ENCODE peak calls at places on chromosomes 5 and 9, in eight cellular contexts. L is tibial nerve, I is pancreas, R is dorsolateral prefrontal cortex, N is endodermal cell, F is DND-41, K is spleen, Z is HCT116. T is an unnamed sample.
A peak's percentile ranks its signal among the peaks of the same experiment; 100 is the strongest.

GRCh38 chr5:56212127-56212879 is 20.8 kb downstream of the ANKRD55 start:
- DNase-seq in L (no peak), I (no peak), R (no peak), N (no peak), F (no peak), K (no peak), Z (no peak), T (no peak)

GRCh38 chr9:136385015-136385414 is 11.5 kb upstream of the CARD9 start:
- DNase-seq in L (no peak), I (no peak), R (no peak), N (no peak), F (peak; percentile 56), K (no peak), Z (no peak), T (no peak)

GRCh38 chr5:95369796-95370195 is 21.4 kb upstream of the FAM81B start:
- DNase-seq in L (no peak), I (no peak), R (no peak), N (no peak), F (no peak), K (no peak), Z (no peak), T (no peak)

GRCh38 chr5:150186137-150186536 is 3.7 kb upstream of the SLC6A7 start:
- DNase-seq in L (no peak), I (no peak), R (no peak), N (peak; percentile 85), F (no peak), K (no peak), Z (no peak), T (no peak)

GRCh38 chr9:12854218-12854617 is 79.4 kb downstream of the LURAP1L start:
- DNase-seq in L (no peak), I (no peak), R (no peak), N (no peak), F (no peak), K (no peak), Z (no peak), T (no peak)

GRCh38 chr5:12883395-12883794 is 979.1 kb upstream of the CTNND2 start:
- DNase-seq in L (no peak), I (no peak), R (no peak), N (peak; percentile 63), F (no peak), K (no peak), Z (no peak), T (no peak)

GRCh38 chr5:141051526-141051876 is 327 bp downstream of the PCDHB1 start:
- DNase-seq in L (no peak), I (no peak), R (no peak), N (peak; percentile 75), F (no peak), K (no peak), Z (no peak), T (no peak)

GRCh38 chr5:83720805-83721431 is at the start of gene HAPLN1:
- DNase-seq in L (no peak), I (no peak), R (no peak), N (peak; percentile 76), F (no peak), K (no peak), Z (no peak), T (no peak)

GRCh38 chr5:35736280-35736679 is 118.6 kb downstream of the SPEF2 start:
- DNase-seq in L (no peak), I (no peak), R (no peak), N (no peak), F (no peak), K (no peak), Z (no peak), T (no peak)

GRCh38 chr5:151569132-151570046 is 21.7 kb downstream of the FAT2 start:
- DNase-seq in L (no peak), I (no peak), R (no peak), N (peak; percentile 30), F (no peak), K (no peak), Z (no peak), T (no peak)

DNA sequence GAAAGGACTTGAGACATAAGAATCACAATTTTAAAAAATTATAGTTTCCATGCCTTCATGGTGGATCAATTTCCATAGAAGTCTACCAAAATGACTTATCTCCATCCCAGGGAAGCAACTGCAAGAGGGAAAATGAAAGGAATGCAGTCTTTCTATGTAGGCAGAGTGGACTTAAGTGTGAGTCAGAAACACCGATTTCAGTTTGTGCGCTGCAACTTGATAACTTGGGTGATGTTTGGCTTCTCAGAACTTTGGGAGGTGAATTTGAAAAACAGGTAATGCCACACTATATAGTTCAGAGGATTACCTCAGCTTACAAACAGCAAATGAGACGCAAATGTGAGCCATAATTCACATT is 708 bp upstream of the CSNK1G3 start:
- DNase-seq in L (no peak), I (no peak), R (no peak), N (no peak), F (no peak), K (no peak), Z (no peak), T (no peak)
- H3K4me3 ChIP-seq in L (peak overlapping the region; percentile 93), I (peak overlapping the region; percentile 87), R (peak overlapping the region; percentile 78), N (peak overlapping the region; percentile 82), F (no peak overlapping the region), K (peak overlapping the region; percentile 87), Z (peak overlapping the region; percentile 86), T (peak overlapping the region; percentile 85)

DNA sequence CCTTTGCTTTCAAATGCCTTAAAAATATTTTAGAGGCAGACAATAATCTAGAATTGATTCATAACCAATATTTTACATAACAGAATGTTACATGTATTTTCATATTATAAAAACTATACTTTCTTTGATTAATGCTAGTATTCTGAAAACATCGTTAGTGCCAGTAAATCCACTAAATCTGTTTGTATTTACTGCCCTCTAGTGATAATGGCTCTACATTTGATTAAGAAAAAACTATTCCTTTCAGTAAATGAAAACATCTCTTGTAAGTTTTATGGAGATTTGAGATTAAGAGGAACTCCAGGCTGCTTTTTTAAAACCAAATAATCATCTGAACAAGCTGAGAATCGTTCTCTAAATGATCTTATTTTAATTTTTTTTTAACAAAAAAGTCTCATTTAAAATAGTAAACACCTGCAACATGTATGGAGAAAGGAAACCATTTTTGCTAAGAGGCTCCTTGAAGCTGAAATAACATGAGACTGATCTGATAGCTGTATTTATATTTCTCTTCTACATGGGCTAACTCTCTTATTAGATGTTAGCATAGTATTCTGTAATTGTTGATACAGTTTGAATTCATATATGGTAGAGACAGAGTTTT is 424.7 kb downstream of the RAB3C start:
- DNase-seq in L (no peak), I (no peak), R (no peak), N (no peak), F (no peak), K (no peak), Z (peak; percentile 10), T (no peak)
- TF ChIP-seq CTCF in L (peak; percentile 33), I (no peak), R (peak; percentile 61), N (peak; percentile 84), F (peak; percentile 51), K (peak; percentile 46), Z (peak; percentile 32), T (no peak)

GRCh38 chr9:34587271-34587670 is 2.3 kb downstream of the CNTFR start:
- DNase-seq in L (no peak), I (no peak), R (no peak), N (no peak), F (no peak), K (no peak), Z (no peak), T (no peak)
- H3K4me3 ChIP-seq in L (no peak overlapping the region), I (no peak overlapping the region), R (no peak overlapping the region), N (no peak overlapping the region), F (no peak overlapping the region), K (no peak overlapping the region), Z (no peak overlapping the region), T (no peak overlapping the region)

DNA sequence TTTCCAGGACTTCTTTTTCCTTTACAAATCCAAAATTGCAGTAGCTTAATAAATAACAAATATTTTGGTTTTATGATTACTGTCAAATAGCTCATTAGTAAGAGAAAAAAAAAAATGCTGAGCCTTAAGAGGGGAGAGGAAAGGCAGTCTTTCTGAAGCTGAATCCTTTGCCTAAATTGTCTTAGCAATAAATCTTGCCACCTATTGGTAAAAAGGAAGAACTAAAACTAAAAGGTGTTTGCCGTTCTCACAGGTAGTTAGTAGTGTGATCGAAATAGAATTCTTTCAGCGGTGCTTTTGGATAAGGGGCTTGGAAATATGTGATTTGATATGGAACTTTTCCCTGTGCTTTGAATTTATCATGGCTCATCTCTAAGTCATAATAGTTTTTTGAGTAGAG is 31.2 kb downstream of the PIK3R1 start:
- DNase-seq in L (no peak), I (no peak), R (no peak), N (no peak), F (no peak), K (no peak), Z (no peak), T (no peak)
- TF ChIP-seq CTCF in L (no peak), I (no peak), R (peak; percentile 7), N (peak; percentile 67), F (peak; percentile 43), K (no peak), Z (peak; percentile 6), T (no peak)

DNA sequence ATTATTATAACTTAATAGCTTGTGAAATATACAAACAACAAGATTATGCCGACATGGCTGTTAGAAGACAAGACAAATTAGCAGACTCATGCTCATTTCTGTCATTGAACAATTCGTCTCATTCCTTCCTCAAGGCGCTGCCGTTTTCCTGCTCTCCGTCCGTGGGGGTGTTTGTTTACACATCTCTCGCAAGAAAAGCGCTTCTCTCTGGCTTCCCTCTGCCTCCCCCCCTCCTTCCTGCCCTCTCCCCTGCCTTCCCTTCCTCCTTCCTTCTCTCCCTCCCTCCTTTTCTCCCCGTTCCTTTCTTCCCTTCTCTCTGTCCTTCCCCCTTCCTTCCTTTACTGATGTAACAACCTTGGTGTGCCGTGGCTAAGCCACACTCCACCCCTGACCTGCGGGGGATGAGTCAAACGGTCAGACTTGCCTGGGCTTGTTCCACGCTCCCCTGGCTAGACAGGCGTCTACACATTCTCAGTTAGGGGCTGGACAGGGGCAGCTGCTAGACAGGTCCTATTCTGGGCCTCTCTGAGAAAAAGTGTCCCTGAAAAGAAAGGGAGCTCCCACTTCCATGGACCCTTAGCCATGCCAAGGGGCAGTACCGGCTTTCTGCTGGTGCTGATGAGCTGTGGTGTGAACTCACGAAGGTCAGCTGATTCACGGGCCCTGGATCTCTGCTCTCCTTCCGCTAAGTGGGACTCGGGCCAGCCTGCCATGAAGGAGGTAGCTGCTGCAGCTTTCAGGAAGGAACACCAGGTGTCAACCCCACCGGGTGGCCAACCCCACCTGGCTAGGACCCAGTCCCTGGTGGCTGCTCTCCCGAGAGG is 32.0 kb upstream of the SPTLC1 start:
- DNase-seq in L (no peak), I (no peak), R (no peak), N (peak; percentile 74), F (no peak), K (no peak), Z (peak; percentile 54), T (peak; percentile 47)
- H3K4me3 ChIP-seq in L (peak overlapping the region; percentile 0), I (no peak overlapping the region), R (no peak overlapping the region), N (no peak overlapping the region), F (no peak overlapping the region), K (peak overlapping the region; percentile 4), Z (peak overlapping the region; percentile 53), T (no peak overlapping the region)

DNA sequence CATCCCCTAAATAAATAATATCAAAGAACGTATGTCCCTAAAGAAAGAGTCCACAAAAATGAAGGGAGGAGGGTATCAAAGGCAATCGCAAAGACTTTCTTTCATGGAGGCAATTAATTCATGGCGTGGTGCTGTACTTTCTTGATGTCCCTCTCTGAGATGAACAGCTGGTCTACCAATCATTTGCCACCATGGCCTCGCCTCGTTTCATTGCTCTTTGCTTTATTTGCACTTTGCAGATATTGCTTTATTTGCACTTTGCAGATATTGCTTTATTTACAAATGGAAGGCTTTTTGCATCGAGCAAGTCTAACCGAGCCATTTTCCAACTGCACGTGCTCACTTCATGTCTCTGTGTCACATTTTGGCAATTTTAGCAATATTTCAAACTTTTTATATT is 104.0 kb upstream of the PTCH1 start:
- DNase-seq in L (no peak), I (no peak), R (no peak), N (no peak), F (no peak), K (no peak), Z (no peak), T (no peak)
- TF ChIP-seq CTCF in L (no peak), I (no peak), R (no peak), N (no peak), F (no peak), K (no peak), Z (no peak), T (no peak)